ENCODE peak calls at places on chromosomes 5 and 9, in six cellular contexts. One of them, this sample, is unnamed.

GRCh38 chr5:81601912-81602311 is 149.0 kb downstream of the SSBP2 start:
- DNase-seq in stimulated activated CD8-positive, alpha-beta memory T cell treated with anti-CD3 and anti-CD28 coated beads, Interleukin-7, amount 100 ng/mL, for 4 hours: no peak
- DNase-seq in H7: no peak
- DNase-seq in pons: no peak
- DNase-seq in KBM-7: no peak
- DNase-seq in NCI-H2081: no peak
- DNase-seq in this sample: no peak

GRCh38 chr5:172370648-172371248 is 83.6 kb downstream of the SH3PXD2B start:
- DNase-seq in NCI-H2081: peak
- DNase-seq in H7: no peak
- DNase-seq in KBM-7: peak
- DNase-seq in stimulated activated CD8-positive, alpha-beta memory T cell treated with anti-CD3 and anti-CD28 coated beads, Interleukin-7, amount 100 ng/mL, for 4 hours: no peak
- DNase-seq in pons: no peak
- DNase-seq in this sample: no peak

GRCh38 chr5:151483176-151483575 is 35.8 kb downstream of the SLC36A1 start:
- DNase-seq in stimulated activated CD8-positive, alpha-beta memory T cell treated with anti-CD3 and anti-CD28 coated beads, Interleukin-7, amount 100 ng/mL, for 4 hours: no peak
- DNase-seq in H7: peak
- DNase-seq in NCI-H2081: no peak
- DNase-seq in pons: peak
- DNase-seq in KBM-7: peak
- DNase-seq in this sample: peak

GRCh38 chr9:92738661-92739081 is 26.0 kb downstream of the BICD2 start:
- DNase-seq in KBM-7: no peak
- DNase-seq in stimulated activated CD8-positive, alpha-beta memory T cell treated with anti-CD3 and anti-CD28 coated beads, Interleukin-7, amount 100 ng/mL, for 4 hours: no peak
- DNase-seq in NCI-H2081: no peak
- DNase-seq in H7: no peak
- DNase-seq in pons: no peak
- DNase-seq in this sample: no peak

GRCh38 chr5:92890841-92891244 is 690.2 kb downstream of the NR2F1-AS1 start:
- DNase-seq in KBM-7: no peak
- DNase-seq in H7: no peak
- DNase-seq in stimulated activated CD8-positive, alpha-beta memory T cell treated with anti-CD3 and anti-CD28 coated beads, Interleukin-7, amount 100 ng/mL, for 4 hours: no peak
- DNase-seq in pons: no peak
- DNase-seq in NCI-H2081: no peak
- DNase-seq in this sample: no peak

GRCh38 chr5:34905564-34905963 is 9.7 kb downstream of the RAD1 start:
- DNase-seq in pons: no peak
- DNase-seq in H7: no peak
- DNase-seq in NCI-H2081: no peak
- DNase-seq in stimulated activated CD8-positive, alpha-beta memory T cell treated with anti-CD3 and anti-CD28 coated beads, Interleukin-7, amount 100 ng/mL, for 4 hours: no peak
- DNase-seq in KBM-7: no peak
- DNase-seq in this sample: no peak

GRCh38 chr9:22228542-22228941 is 218.1 kb upstream of the DMRTA1 start:
- DNase-seq in stimulated activated CD8-positive, alpha-beta memory T cell treated with anti-CD3 and anti-CD28 coated beads, Interleukin-7, amount 100 ng/mL, for 4 hours: no peak
- DNase-seq in H7: no peak
- DNase-seq in NCI-H2081: peak
- DNase-seq in pons: no peak
- DNase-seq in KBM-7: no peak
- DNase-seq in this sample: no peak

GRCh38 chr5:97192580-97193421 is 9.8 kb upstream of the RIOK2 start:
- DNase-seq in KBM-7: no peak
- DNase-seq in NCI-H2081: peak
- DNase-seq in stimulated activated CD8-positive, alpha-beta memory T cell treated with anti-CD3 and anti-CD28 coated beads, Interleukin-7, amount 100 ng/mL, for 4 hours: no peak
- DNase-seq in pons: no peak
- DNase-seq in H7: no peak
- DNase-seq in this sample: no peak

GRCh38 chr5:157651623-157652376 is 438 bp downstream of the SOX30 start:
- DNase-seq in H7: peak
- DNase-seq in KBM-7: no peak
- DNase-seq in stimulated activated CD8-positive, alpha-beta memory T cell treated with anti-CD3 and anti-CD28 coated beads, Interleukin-7, amount 100 ng/mL, for 4 hours: peak
- DNase-seq in pons: no peak
- DNase-seq in NCI-H2081: no peak
- DNase-seq in this sample: peak